ENCODE peak calls at places on chromosomes 5 and 9, in four cellular contexts. One of them, this sample, is unnamed. For H3K4me1, the result is how much of the 10 kb centered on the place peaks cover.

GRCh38 chr9:84067851-84068250 is 87.2 kb downstream of the RMI1 start:
- DNase-seq in tibial nerve: no peak
- DNase-seq in Panc1: no peak
- DNase-seq in IMR-90: no peak
- DNase-seq in this sample: no peak

GRCh38 chr5:67025437-67025836 is 171.2 kb downstream of the CD180 start:
- DNase-seq in tibial nerve: no peak
- DNase-seq in IMR-90: no peak
- DNase-seq in Panc1: no peak
- DNase-seq in this sample: no peak

GRCh38 chr9:121692606-121693505 is 41.4 kb downstream of the DAB2IP start:
- DNase-seq in Panc1: no peak
- DNase-seq in IMR-90: peak
- DNase-seq in tibial nerve: no peak
- DNase-seq in this sample: peak

GRCh38 chr9:37028425-37029031 is 5.5 kb downstream of the PAX5 start:
- DNase-seq in IMR-90: no peak
- DNase-seq in tibial nerve: no peak
- DNase-seq in Panc1: no peak
- DNase-seq in this sample: no peak

GRCh38 chr5:1246711-1247431 is 21.7 kb downstream of the SLC6A18 start:
- DNase-seq in Panc1: no peak
- DNase-seq in IMR-90: no peak
- DNase-seq in tibial nerve: no peak
- DNase-seq in this sample: peak

GRCh38 chr5:179385892-179386291 is 40.6 kb upstream of the ADAMTS2 start:
- DNase-seq in IMR-90: no peak
- DNase-seq in Panc1: no peak
- DNase-seq in tibial nerve: no peak
- DNase-seq in this sample: no peak

GRCh38 chr9:128159073-128159783 is 837 bp upstream of the BBLN start:
- DNase-seq in Panc1: no peak
- DNase-seq in IMR-90: no peak
- DNase-seq in tibial nerve: peak
- DNase-seq in this sample: no peak

GRCh38 chr9:94613003-94613402 is 19.4 kb upstream of the FBP2 start:
- DNase-seq in IMR-90: no peak
- DNase-seq in Panc1: no peak
- DNase-seq in tibial nerve: no peak
- DNase-seq in this sample: no peak

GRCh38 chr9:38393128-38393809 is 767 bp downstream of the ALDH1B1 start:
- DNase-seq in tibial nerve: no peak
- DNase-seq in Panc1: no peak
- DNase-seq in IMR-90: no peak
- DNase-seq in this sample: no peak

GRCh38 chr9:125561497-125562148 is 145.4 kb downstream of the MAPKAP1 start:
- DNase-seq in IMR-90: no peak
- DNase-seq in tibial nerve: no peak
- DNase-seq in Panc1: no peak
- DNase-seq in this sample: no peak

GRCh38 chr9:116275418-116276295 is 122.1 kb downstream of the PAPPA start:
- DNase-seq in IMR-90: peak
- DNase-seq in tibial nerve: no peak
- DNase-seq in Panc1: no peak
- DNase-seq in this sample: no peak

GRCh38 chr9:16315720-16316119 is 554.8 kb downstream of the BNC2 start:
- DNase-seq in IMR-90: no peak
- DNase-seq in Panc1: no peak
- DNase-seq in tibial nerve: no peak
- DNase-seq in this sample: no peak

GRCh38 chr5:3364941-3365340 is 230.7 kb upstream of the IRX1 start:
- DNase-seq in IMR-90: no peak
- DNase-seq in Panc1: no peak
- DNase-seq in tibial nerve: no peak
- DNase-seq in this sample: no peak

GRCh38 chr5:153517105-153517700 is 26.7 kb downstream of the GRIA1 start:
- DNase-seq in Panc1: no peak
- DNase-seq in IMR-90: no peak
- DNase-seq in tibial nerve: no peak
- DNase-seq in this sample: no peak

GRCh38 chr5:179266291-179267070 is 78.8 kb downstream of the ADAMTS2 start:
- DNase-seq in tibial nerve: no peak
- DNase-seq in Panc1: no peak
- DNase-seq in IMR-90: no peak
- DNase-seq in this sample: peak

GRCh38 chr5:141604318-141604717 is 14.5 kb downstream of the DIAPH1 start:
- DNase-seq in IMR-90: peak
- DNase-seq in tibial nerve: peak
- DNase-seq in Panc1: peak
- DNase-seq in this sample: peak

GRCh38 chr9:95989304-95989703 is 113.8 kb downstream of the ERCC6L2 start:
- DNase-seq in IMR-90: peak
- DNase-seq in Panc1: no peak
- DNase-seq in tibial nerve: no peak
- DNase-seq in this sample: no peak

GRCh38 chr5:123659495-123659894 is 147.5 kb downstream of the CSNK1G3 start:
- DNase-seq in Panc1: no peak
- DNase-seq in IMR-90: peak
- DNase-seq in tibial nerve: no peak
- DNase-seq in this sample: no peak

GRCh38 chr9:34171753-34172535 is 6.9 kb upstream of the UBAP1 start:
- DNase-seq in Panc1: no peak
- DNase-seq in tibial nerve: no peak
- DNase-seq in IMR-90: no peak
- DNase-seq in this sample: no peak

GRCh38 chr5:873328-873727 is 19.3 kb downstream of the BRD9 start:
- DNase-seq in Panc1: no peak
- DNase-seq in IMR-90: no peak
- DNase-seq in tibial nerve: no peak
- DNase-seq in this sample: no peak

GRCh38 chr5:179697993-179698934 is 503 bp upstream of the CANX start:
- DNase-seq in IMR-90: peak
- DNase-seq in Panc1: peak
- DNase-seq in tibial nerve: peak
- DNase-seq in this sample: peak

GRCh38 chr9:97990259-97990658 is 7.1 kb downstream of the ANP32B start:
- DNase-seq in Panc1: no peak
- DNase-seq in tibial nerve: no peak
- DNase-seq in IMR-90: peak
- DNase-seq in this sample: no peak

GRCh38 chr9:6833518-6834192 is 75.9 kb downstream of the KDM4C start:
- DNase-seq in IMR-90: peak
- DNase-seq in Panc1: no peak
- DNase-seq in tibial nerve: no peak
- DNase-seq in this sample: no peak

GRCh38 chr5:91383956-91384300 is 811 bp upstream of the ARRDC3 start:
- DNase-seq in IMR-90: no peak
- DNase-seq in Panc1: no peak
- DNase-seq in tibial nerve: peak
- DNase-seq in this sample: no peak

GRCh38 chr5:119290161-119290569 is 65.7 kb upstream of the TNFAIP8 start:
- DNase-seq in Panc1: no peak
- DNase-seq in tibial nerve: no peak
- DNase-seq in IMR-90: peak
- DNase-seq in this sample: no peak

GRCh38 chr5:77847814-77848290 is 71.7 kb upstream of the TBCA start:
- DNase-seq in IMR-90: no peak
- DNase-seq in Panc1: no peak
- DNase-seq in tibial nerve: no peak
- DNase-seq in this sample: no peak

GRCh38 chr9:113151696-113152630 is 1.2 kb downstream of the SLC31A2 start:
- DNase-seq in IMR-90: no peak
- DNase-seq in Panc1: no peak
- DNase-seq in tibial nerve: peak
- DNase-seq in this sample: no peak
- H3K4me1 ChIP-seq in IMR-90: under half
- H3K4me1 ChIP-seq in Panc1: under half
- H3K4me1 ChIP-seq in tibial nerve: under half
- H3K4me1 ChIP-seq in this sample: under half

GRCh38 chr5:164115420-164115819 is 610.0 kb downstream of the MAT2B start:
- DNase-seq in Panc1: no peak
- DNase-seq in tibial nerve: no peak
- DNase-seq in IMR-90: no peak
- DNase-seq in this sample: no peak
- TF ChIP-seq CTCF in Panc1: no peak
- TF ChIP-seq CTCF in tibial nerve: no peak
- TF ChIP-seq CTCF in IMR-90: no peak
- TF ChIP-seq CTCF in this sample: no peak

GRCh38 chr5:99035942-99036341 is 107.1 kb upstream of the CHD1 start:
- DNase-seq in tibial nerve: no peak
- DNase-seq in IMR-90: no peak
- DNase-seq in Panc1: no peak
- DNase-seq in this sample: no peak

GRCh38 chr5:99034336-99034735 is 105.5 kb upstream of the CHD1 start:
- DNase-seq in Panc1: no peak
- DNase-seq in tibial nerve: no peak
- DNase-seq in IMR-90: peak
- DNase-seq in this sample: no peak

GRCh38 chr5:99030871-99031440 is 102.1 kb upstream of the CHD1 start:
- DNase-seq in Panc1: no peak
- DNase-seq in IMR-90: no peak
- DNase-seq in tibial nerve: no peak
- DNase-seq in this sample: no peak

GRCh38 chr5:99032234-99033013 is 103.6 kb upstream of the CHD1 start:
- DNase-seq in Panc1: peak
- DNase-seq in tibial nerve: peak
- DNase-seq in IMR-90: peak
- DNase-seq in this sample: peak

DNA sequence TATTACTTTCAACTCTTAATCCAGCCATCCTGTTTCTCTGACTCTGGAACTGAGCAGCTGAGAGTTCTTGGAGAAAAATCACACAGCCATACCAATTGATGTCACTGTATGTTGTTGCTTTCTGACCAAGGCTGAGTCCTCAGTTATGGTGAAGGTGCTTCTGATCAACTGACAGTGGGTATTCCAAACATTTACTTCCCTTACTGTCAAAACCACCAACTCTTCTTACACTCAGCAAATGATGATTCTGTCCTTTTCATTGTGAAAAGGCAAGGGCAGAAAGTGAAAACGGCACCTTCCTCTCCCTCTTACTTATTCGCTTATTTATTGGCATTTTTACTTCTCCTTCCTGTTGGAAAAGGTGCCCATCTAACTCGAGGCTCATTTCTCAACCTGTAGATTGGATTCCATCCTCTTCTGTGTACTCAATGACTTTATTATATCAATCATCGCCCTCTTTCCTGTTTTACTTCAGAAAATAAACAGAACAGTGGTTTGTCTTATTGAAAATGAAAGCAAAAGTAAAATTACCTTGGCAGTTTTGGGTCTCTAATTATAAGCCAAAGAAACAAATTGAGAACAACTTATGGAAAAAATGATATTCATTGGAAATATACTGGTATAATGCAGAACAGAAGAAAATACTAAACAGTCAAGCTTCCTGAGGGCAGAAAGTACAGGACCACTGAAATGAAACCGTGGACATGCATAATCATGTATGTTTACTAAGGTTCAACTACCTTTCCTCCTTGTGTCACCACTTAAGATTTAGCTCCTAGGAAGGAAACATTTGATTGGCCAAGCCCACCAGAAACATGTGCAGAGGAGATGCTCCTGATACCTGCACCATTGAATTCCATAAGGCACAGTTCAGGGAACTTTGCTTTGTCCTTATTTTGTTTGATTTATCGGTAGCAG is 104.5 kb upstream of the CHD1 start:
- DNase-seq in Panc1: no peak
- DNase-seq in IMR-90: peak
- DNase-seq in tibial nerve: no peak
- DNase-seq in this sample: no peak
- H3K4me3 ChIP-seq in Panc1: peak
- H3K4me3 ChIP-seq in IMR-90: peak
- H3K4me3 ChIP-seq in tibial nerve: peak
- H3K4me3 ChIP-seq in this sample: no peak

DNA sequence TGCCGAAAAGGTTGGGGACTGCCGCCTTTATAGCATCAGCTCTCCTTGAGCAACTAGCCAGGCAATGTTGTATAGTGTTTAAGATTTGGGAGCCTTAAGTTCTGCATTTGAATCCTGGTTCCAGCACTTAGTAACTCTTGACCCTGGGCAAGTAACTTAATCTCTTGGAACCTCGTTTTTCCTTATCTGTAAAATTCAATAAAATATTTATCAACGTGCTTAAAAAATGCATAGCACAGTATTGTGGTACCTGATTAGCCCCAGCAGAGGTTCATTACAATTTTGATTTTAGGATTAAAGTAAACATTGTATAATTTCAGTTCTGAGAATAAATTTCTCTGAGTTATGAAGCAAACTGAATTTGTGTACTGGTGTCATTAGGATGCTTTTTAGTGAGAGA is 66.4 kb downstream of the ZSWIM6 start:
- DNase-seq in Panc1: no peak
- DNase-seq in IMR-90: no peak
- DNase-seq in tibial nerve: no peak
- DNase-seq in this sample: no peak
- H3K4me1 ChIP-seq in Panc1: under half
- H3K4me1 ChIP-seq in IMR-90: under half
- H3K4me1 ChIP-seq in tibial nerve: under half
- H3K4me1 ChIP-seq in this sample: under half

GRCh38 chr5:134524826-134525686 is at the start of gene JADE2:
- DNase-seq in IMR-90: peak
- DNase-seq in Panc1: no peak
- DNase-seq in tibial nerve: peak
- DNase-seq in this sample: peak

GRCh38 chr5:134519989-134520388 is 5.5 kb upstream of the JADE2 start:
- DNase-seq in Panc1: no peak
- DNase-seq in tibial nerve: no peak
- DNase-seq in IMR-90: no peak
- DNase-seq in this sample: no peak

GRCh38 chr5:134523543-134524136 is 1.8 kb upstream of the JADE2 start:
- DNase-seq in Panc1: no peak
- DNase-seq in IMR-90: no peak
- DNase-seq in tibial nerve: no peak
- DNase-seq in this sample: no peak

GRCh38 chr5:134524219-134524825 is 1.1 kb upstream of the JADE2 start:
- DNase-seq in IMR-90: peak
- DNase-seq in Panc1: no peak
- DNase-seq in tibial nerve: peak
- DNase-seq in this sample: peak

GRCh38 chr5:134521831-134522230 is 3.6 kb upstream of the JADE2 start:
- DNase-seq in IMR-90: no peak
- DNase-seq in Panc1: no peak
- DNase-seq in tibial nerve: no peak
- DNase-seq in this sample: no peak
- TF ChIP-seq CTCF in IMR-90: no peak
- TF ChIP-seq CTCF in Panc1: no peak
- TF ChIP-seq CTCF in tibial nerve: no peak
- TF ChIP-seq CTCF in this sample: no peak

This sample was measured in Caco-2.